ENCODE peak calls at places on chromosomes 6 and 20, in nine cellular contexts. R, E, N, O, P, D, A, S and L are unnamed samples.

GRCh38 chr6:33925869-33926268 is 122.1 kb upstream of the MLN start:
- DNase-seq in R (no peak), E (no peak), N (no peak), O (no peak), P (no peak), D (no peak), A (no peak), S (no peak), L (no peak)

GRCh38 chr6:139376054-139376355 is 1.6 kb upstream of the CITED2 start:
- DNase-seq in R (no peak), E (no peak), N (peak), O (no peak), P (no peak), D (no peak), A (no peak), S (no peak), L (no peak)

GRCh38 chr20:44011251-44011940 is 96.7 kb downstream of the TOX2 start:
- DNase-seq in R (no peak), E (no peak), N (no peak), O (no peak), P (no peak), D (no peak), A (no peak), S (no peak), L (peak)

GRCh38 chr6:169045486-169045885 is 208.2 kb downstream of the THBS2 start:
- DNase-seq in R (no peak), E (peak), N (no peak), O (no peak), P (no peak), D (no peak), A (no peak), S (peak), L (no peak)

GRCh38 chr6:132228894-132229293 is 172.4 kb downstream of the MOXD1 start:
- DNase-seq in R (no peak), E (no peak), N (no peak), O (no peak), P (no peak), D (no peak), A (no peak), S (no peak), L (no peak)

GRCh38 chr6:11279213-11279780 is 46.8 kb upstream of the NEDD9 start:
- DNase-seq in R (no peak), E (no peak), N (no peak), O (no peak), P (no peak), D (no peak), A (no peak), S (no peak), L (no peak)

GRCh38 chr6:3031857-3032256 is 32.2 kb downstream of the NQO2 start:
- DNase-seq in R (no peak), E (peak), N (no peak), O (no peak), P (no peak), D (no peak), A (no peak), S (no peak), L (no peak)

GRCh38 chr20:22984611-22985010 is 50.5 kb upstream of the SSTR4 start:
- DNase-seq in R (no peak), E (no peak), N (no peak), O (no peak), P (no peak), D (no peak), A (no peak), S (no peak), L (no peak)

GRCh38 chr6:153032255-153032882 is 29.9 kb upstream of the MTRF1L start:
- DNase-seq in R (peak), E (peak), N (no peak), O (no peak), P (no peak), D (no peak), A (no peak), S (peak), L (no peak)

GRCh38 chr6:91142154-91142553 is 555.3 kb upstream of the MAP3K7 start:
- DNase-seq in R (no peak), E (no peak), N (no peak), O (no peak), P (no peak), D (no peak), A (no peak), S (no peak), L (no peak)

GRCh38 chr6:36717871-36718540 is 20.4 kb downstream of the RAB44 start:
- DNase-seq in R (no peak), E (no peak), N (peak), O (no peak), P (no peak), D (no peak), A (no peak), S (no peak), L (no peak)

GRCh38 chr6:125824946-125825786 is 34.4 kb downstream of the NCOA7 start:
- DNase-seq in R (no peak), E (no peak), N (no peak), O (no peak), P (no peak), D (no peak), A (no peak), S (peak), L (no peak)

GRCh38 chr20:30484009-30484748 is 773.3 kb upstream of the DEFB115 start:
- DNase-seq in R (no peak), E (no peak), N (no peak), O (no peak), P (no peak), D (no peak), A (no peak), S (no peak), L (peak)

GRCh38 chr6:21037453-21037852 is 503.2 kb downstream of the CDKAL1 start:
- DNase-seq in R (no peak), E (no peak), N (no peak), O (no peak), P (no peak), D (no peak), A (no peak), S (no peak), L (no peak)

GRCh38 chr6:98880486-98880885 is 46.1 kb downstream of the POU3F2 start:
- DNase-seq in R (no peak), E (no peak), N (no peak), O (no peak), P (no peak), D (no peak), A (no peak), S (no peak), L (no peak)